ENCODE peak calls at places on chromosomes 1 and 21, in ten cellular contexts. One of them, this sample, is unnamed.

GRCh38 chr1:88888755-88889154 is 2.6 kb downstream of the GTF2B start:
- DNase-seq in fibroblast of mammary gland: no peak
- DNase-seq in neural progenitor cell: no peak
- DNase-seq in ovary: no peak
- DNase-seq in A549: no peak
- DNase-seq in dorsolateral prefrontal cortex: no peak
- DNase-seq in bronchial epithelial cell: no peak
- DNase-seq in epithelial cell of esophagus: no peak
- DNase-seq in hepatocyte: no peak
- DNase-seq in SK-N-SH: no peak
- DNase-seq in this sample: no peak

GRCh38 chr1:79726911-79727310 is 720.4 kb upstream of the ADGRL4 start:
- DNase-seq in fibroblast of mammary gland: no peak
- DNase-seq in neural progenitor cell: no peak
- DNase-seq in ovary: no peak
- DNase-seq in A549: no peak
- DNase-seq in dorsolateral prefrontal cortex: no peak
- DNase-seq in bronchial epithelial cell: no peak
- DNase-seq in epithelial cell of esophagus: no peak
- DNase-seq in hepatocyte: no peak
- DNase-seq in SK-N-SH: no peak
- DNase-seq in this sample: no peak

GRCh38 chr1:12597792-12598191 is 20.2 kb downstream of the DHRS3 start:
- DNase-seq in fibroblast of mammary gland: no peak
- DNase-seq in neural progenitor cell: no peak
- DNase-seq in ovary: no peak
- DNase-seq in A549: no peak
- DNase-seq in dorsolateral prefrontal cortex: no peak
- DNase-seq in bronchial epithelial cell: no peak
- DNase-seq in epithelial cell of esophagus: no peak
- DNase-seq in hepatocyte: no peak
- DNase-seq in SK-N-SH: no peak
- DNase-seq in this sample: no peak

GRCh38 chr1:245378352-245379144 is 223.8 kb downstream of the KIF26B start:
- DNase-seq in fibroblast of mammary gland: no peak
- DNase-seq in neural progenitor cell: no peak
- DNase-seq in ovary: no peak
- DNase-seq in A549: no peak
- DNase-seq in dorsolateral prefrontal cortex: no peak
- DNase-seq in bronchial epithelial cell: no peak
- DNase-seq in epithelial cell of esophagus: no peak
- DNase-seq in hepatocyte: no peak
- DNase-seq in SK-N-SH: peak; percentile 41
- DNase-seq in this sample: no peak

GRCh38 chr1:246860401-246860800 is 71.3 kb downstream of the AHCTF1 start:
- DNase-seq in fibroblast of mammary gland: peak; percentile 25
- DNase-seq in neural progenitor cell: no peak
- DNase-seq in ovary: no peak
- DNase-seq in A549: no peak
- DNase-seq in dorsolateral prefrontal cortex: no peak
- DNase-seq in bronchial epithelial cell: peak; percentile 18
- DNase-seq in epithelial cell of esophagus: peak; percentile 37
- DNase-seq in hepatocyte: no peak
- DNase-seq in SK-N-SH: no peak
- DNase-seq in this sample: no peak

GRCh38 chr1:26353976-26354820 is at the start of gene CRYBG2:
- DNase-seq in fibroblast of mammary gland: no peak
- DNase-seq in neural progenitor cell: no peak
- DNase-seq in ovary: no peak
- DNase-seq in A549: no peak
- DNase-seq in dorsolateral prefrontal cortex: no peak
- DNase-seq in bronchial epithelial cell: peak; percentile 79
- DNase-seq in epithelial cell of esophagus: peak; percentile 93
- DNase-seq in hepatocyte: peak; percentile 87
- DNase-seq in SK-N-SH: no peak
- DNase-seq in this sample: no peak

GRCh38 chr1:2407166-2407990 is 5.0 kb downstream of the PEX10 start:
- DNase-seq in fibroblast of mammary gland: no peak
- DNase-seq in neural progenitor cell: no peak
- DNase-seq in ovary: no peak
- DNase-seq in A549: no peak
- DNase-seq in dorsolateral prefrontal cortex: no peak
- DNase-seq in bronchial epithelial cell: no peak
- DNase-seq in epithelial cell of esophagus: no peak
- DNase-seq in hepatocyte: no peak
- DNase-seq in SK-N-SH: no peak
- DNase-seq in this sample: no peak

GRCh38 chr1:109151146-109151545 is 37.2 kb downstream of the ELAPOR1 start:
- DNase-seq in fibroblast of mammary gland: peak; percentile 67
- DNase-seq in neural progenitor cell: peak; percentile 73
- DNase-seq in ovary: no peak
- DNase-seq in A549: no peak
- DNase-seq in dorsolateral prefrontal cortex: peak; percentile 76
- DNase-seq in bronchial epithelial cell: peak; percentile 51
- DNase-seq in epithelial cell of esophagus: peak; percentile 60
- DNase-seq in hepatocyte: peak; percentile 56
- DNase-seq in SK-N-SH: no peak
- DNase-seq in this sample: peak; percentile 33

GRCh38 chr1:35298464-35298863 is 30.0 kb downstream of the ZMYM4 start:
- DNase-seq in fibroblast of mammary gland: peak; percentile 50
- DNase-seq in neural progenitor cell: peak; percentile 61
- DNase-seq in ovary: peak; percentile 31
- DNase-seq in A549: peak; percentile 8
- DNase-seq in dorsolateral prefrontal cortex: no peak
- DNase-seq in bronchial epithelial cell: peak; percentile 36
- DNase-seq in epithelial cell of esophagus: peak; percentile 45
- DNase-seq in hepatocyte: peak; percentile 48
- DNase-seq in SK-N-SH: peak; percentile 44
- DNase-seq in this sample: peak; percentile 46

GRCh38 chr1:204859885-204860284 is 10.8 kb upstream of the NFASC start:
- DNase-seq in fibroblast of mammary gland: no peak
- DNase-seq in neural progenitor cell: no peak
- DNase-seq in ovary: no peak
- DNase-seq in A549: no peak
- DNase-seq in dorsolateral prefrontal cortex: no peak
- DNase-seq in bronchial epithelial cell: no peak
- DNase-seq in epithelial cell of esophagus: no peak
- DNase-seq in hepatocyte: peak; percentile 53
- DNase-seq in SK-N-SH: peak; percentile 30
- DNase-seq in this sample: no peak

GRCh38 chr1:61215676-61216289 is 133.4 kb downstream of the NFIA start:
- DNase-seq in fibroblast of mammary gland: peak; percentile 28
- DNase-seq in neural progenitor cell: no peak
- DNase-seq in ovary: no peak
- DNase-seq in A549: no peak
- DNase-seq in dorsolateral prefrontal cortex: no peak
- DNase-seq in bronchial epithelial cell: no peak
- DNase-seq in epithelial cell of esophagus: no peak
- DNase-seq in hepatocyte: no peak
- DNase-seq in SK-N-SH: no peak
- DNase-seq in this sample: no peak

GRCh38 chr21:37208056-37208705 is 59.0 kb downstream of the VPS26C start:
- DNase-seq in fibroblast of mammary gland: no peak
- DNase-seq in neural progenitor cell: no peak
- DNase-seq in ovary: no peak
- DNase-seq in A549: no peak
- DNase-seq in dorsolateral prefrontal cortex: peak; percentile 64
- DNase-seq in bronchial epithelial cell: no peak
- DNase-seq in epithelial cell of esophagus: peak; percentile 18
- DNase-seq in hepatocyte: no peak
- DNase-seq in SK-N-SH: peak; percentile 56
- DNase-seq in this sample: peak; percentile 16

GRCh38 chr1:154849645-154850131 is 20.4 kb downstream of the KCNN3 start:
- DNase-seq in fibroblast of mammary gland: no peak
- DNase-seq in neural progenitor cell: no peak
- DNase-seq in ovary: no peak
- DNase-seq in A549: no peak
- DNase-seq in dorsolateral prefrontal cortex: no peak
- DNase-seq in bronchial epithelial cell: no peak
- DNase-seq in epithelial cell of esophagus: no peak
- DNase-seq in hepatocyte: no peak
- DNase-seq in SK-N-SH: no peak
- DNase-seq in this sample: peak; percentile 20

GRCh38 chr1:53122194-53122846 is 20.1 kb downstream of the SLC1A7 start:
- DNase-seq in fibroblast of mammary gland: peak; percentile 78
- DNase-seq in neural progenitor cell: no peak
- DNase-seq in ovary: no peak
- DNase-seq in A549: no peak
- DNase-seq in dorsolateral prefrontal cortex: no peak
- DNase-seq in bronchial epithelial cell: peak; percentile 31
- DNase-seq in epithelial cell of esophagus: no peak
- DNase-seq in hepatocyte: no peak
- DNase-seq in SK-N-SH: peak; percentile 45
- DNase-seq in this sample: no peak

GRCh38 chr21:46324390-46325072 is 575 bp downstream of the PCNT start:
- DNase-seq in fibroblast of mammary gland: peak; percentile 69
- DNase-seq in neural progenitor cell: peak; percentile 92
- DNase-seq in ovary: peak; percentile 86
- DNase-seq in A549: peak; percentile 44
- DNase-seq in dorsolateral prefrontal cortex: peak; percentile 67
- DNase-seq in bronchial epithelial cell: peak; percentile 30
- DNase-seq in epithelial cell of esophagus: peak; percentile 87
- DNase-seq in hepatocyte: peak; percentile 95
- DNase-seq in SK-N-SH: peak; percentile 97
- DNase-seq in this sample: peak; percentile 78

GRCh38 chr1:55702064-55702463 is 486.9 kb upstream of the USP24 start:
- DNase-seq in fibroblast of mammary gland: peak; percentile 57
- DNase-seq in neural progenitor cell: no peak
- DNase-seq in ovary: no peak
- DNase-seq in A549: no peak
- DNase-seq in dorsolateral prefrontal cortex: no peak
- DNase-seq in bronchial epithelial cell: peak; percentile 54
- DNase-seq in epithelial cell of esophagus: peak; percentile 56
- DNase-seq in hepatocyte: peak; percentile 46
- DNase-seq in SK-N-SH: peak; percentile 25
- DNase-seq in this sample: no peak
- TF ChIP-seq CTCF in fibroblast of mammary gland: peak; percentile 96
- TF ChIP-seq CTCF in neural progenitor cell: peak; percentile 65
- TF ChIP-seq CTCF in ovary: no peak
- TF ChIP-seq CTCF in A549: peak; percentile 28
- TF ChIP-seq CTCF in dorsolateral prefrontal cortex: peak; percentile 50
- TF ChIP-seq CTCF in bronchial epithelial cell: peak; percentile 82
- TF ChIP-seq CTCF in epithelial cell of esophagus: peak; percentile 96
- TF ChIP-seq CTCF in hepatocyte: peak; percentile 35
- TF ChIP-seq CTCF in SK-N-SH: peak; percentile 66
- TF ChIP-seq CTCF in this sample: peak; percentile 75

DNA sequence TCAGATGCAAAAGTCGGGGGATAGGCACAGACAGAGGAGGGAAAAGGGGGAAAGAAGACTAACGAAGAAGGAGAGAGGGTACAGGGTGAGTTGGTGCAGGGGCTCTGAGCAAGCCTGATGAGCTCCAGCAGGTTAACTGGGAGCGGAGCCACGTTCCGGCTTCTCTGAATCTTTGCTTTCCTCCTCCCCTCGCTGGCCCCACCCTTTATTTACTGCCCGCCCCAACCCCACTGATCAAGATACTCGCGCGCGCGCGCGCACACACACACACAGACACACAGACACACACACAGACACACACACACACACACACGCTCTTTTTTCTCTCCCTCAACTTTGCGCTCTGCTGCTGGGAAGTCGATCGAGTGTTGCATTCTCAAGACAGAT is at the start of gene GRIK1:
- DNase-seq in fibroblast of mammary gland: peak; percentile 2
- DNase-seq in neural progenitor cell: peak; percentile 60
- DNase-seq in ovary: no peak
- DNase-seq in A549: no peak
- DNase-seq in dorsolateral prefrontal cortex: no peak
- DNase-seq in bronchial epithelial cell: peak; percentile 1
- DNase-seq in epithelial cell of esophagus: peak; percentile 15
- DNase-seq in hepatocyte: peak; percentile 39
- DNase-seq in SK-N-SH: no peak
- DNase-seq in this sample: peak; percentile 13
- H3K4me3 ChIP-seq in fibroblast of mammary gland: peak within 1 kb of the TSS; percentile 39
- H3K4me3 ChIP-seq in neural progenitor cell: peak within 1 kb of the TSS; percentile 65
- H3K4me3 ChIP-seq in ovary: no peak within 1 kb of the TSS
- H3K4me3 ChIP-seq in A549: no peak within 1 kb of the TSS
- H3K4me3 ChIP-seq in dorsolateral prefrontal cortex: peak within 1 kb of the TSS; percentile 36
- H3K4me3 ChIP-seq in bronchial epithelial cell: peak within 1 kb of the TSS; percentile 11
- H3K4me3 ChIP-seq in epithelial cell of esophagus: peak within 1 kb of the TSS; percentile 16
- H3K4me3 ChIP-seq in hepatocyte: peak within 1 kb of the TSS; percentile 64
- H3K4me3 ChIP-seq in SK-N-SH: no peak within 1 kb of the TSS
- H3K4me3 ChIP-seq in this sample: peak within 1 kb of the TSS; percentile 35

GRCh38 chr1:65059930-65060538 is 88.0 kb upstream of the AK4 start:
- DNase-seq in fibroblast of mammary gland: peak; percentile 68
- DNase-seq in neural progenitor cell: peak; percentile 7
- DNase-seq in ovary: no peak
- DNase-seq in A549: peak; percentile 15
- DNase-seq in dorsolateral prefrontal cortex: no peak
- DNase-seq in bronchial epithelial cell: peak; percentile 50
- DNase-seq in epithelial cell of esophagus: peak; percentile 45
- DNase-seq in hepatocyte: peak; percentile 34
- DNase-seq in SK-N-SH: peak; percentile 56
- DNase-seq in this sample: peak; percentile 57
- TF ChIP-seq CTCF in fibroblast of mammary gland: peak; percentile 59
- TF ChIP-seq CTCF in neural progenitor cell: peak; percentile 54
- TF ChIP-seq CTCF in ovary: peak; percentile 32
- TF ChIP-seq CTCF in A549: peak; percentile 49
- TF ChIP-seq CTCF in dorsolateral prefrontal cortex: peak; percentile 80
- TF ChIP-seq CTCF in bronchial epithelial cell: peak; percentile 33
- TF ChIP-seq CTCF in epithelial cell of esophagus: peak; percentile 53
- TF ChIP-seq CTCF in hepatocyte: peak; percentile 69
- TF ChIP-seq CTCF in SK-N-SH: peak; percentile 76
- TF ChIP-seq CTCF in this sample: peak; percentile 58

GRCh38 chr1:13752852-13753251 is 52.9 kb downstream of the PRDM2 start:
- DNase-seq in fibroblast of mammary gland: no peak
- DNase-seq in neural progenitor cell: no peak
- DNase-seq in ovary: no peak
- DNase-seq in A549: no peak
- DNase-seq in dorsolateral prefrontal cortex: no peak
- DNase-seq in bronchial epithelial cell: no peak
- DNase-seq in epithelial cell of esophagus: no peak
- DNase-seq in hepatocyte: no peak
- DNase-seq in SK-N-SH: no peak
- DNase-seq in this sample: no peak

GRCh38 chr1:13749543-13750307 is 49.7 kb downstream of the PRDM2 start:
- DNase-seq in fibroblast of mammary gland: peak; percentile 47
- DNase-seq in neural progenitor cell: peak; percentile 82
- DNase-seq in ovary: peak; percentile 67
- DNase-seq in A549: peak; percentile 12
- DNase-seq in dorsolateral prefrontal cortex: no peak
- DNase-seq in bronchial epithelial cell: peak; percentile 29
- DNase-seq in epithelial cell of esophagus: peak; percentile 61
- DNase-seq in hepatocyte: peak; percentile 82
- DNase-seq in SK-N-SH: no peak
- DNase-seq in this sample: peak; percentile 26

GRCh38 chr1:13751985-13752384 is 52.0 kb downstream of the PRDM2 start:
- DNase-seq in fibroblast of mammary gland: no peak
- DNase-seq in neural progenitor cell: no peak
- DNase-seq in ovary: no peak
- DNase-seq in A549: no peak
- DNase-seq in dorsolateral prefrontal cortex: no peak
- DNase-seq in bronchial epithelial cell: no peak
- DNase-seq in epithelial cell of esophagus: no peak
- DNase-seq in hepatocyte: no peak
- DNase-seq in SK-N-SH: no peak
- DNase-seq in this sample: no peak

GRCh38 chr1:13754003-13754402 is 54.0 kb downstream of the PRDM2 start:
- DNase-seq in fibroblast of mammary gland: no peak
- DNase-seq in neural progenitor cell: no peak
- DNase-seq in ovary: no peak
- DNase-seq in A549: no peak
- DNase-seq in dorsolateral prefrontal cortex: no peak
- DNase-seq in bronchial epithelial cell: no peak
- DNase-seq in epithelial cell of esophagus: no peak
- DNase-seq in hepatocyte: no peak
- DNase-seq in SK-N-SH: no peak
- DNase-seq in this sample: no peak

GRCh38 chr1:13751458-13751871 is 51.5 kb downstream of the PRDM2 start:
- DNase-seq in fibroblast of mammary gland: no peak
- DNase-seq in neural progenitor cell: no peak
- DNase-seq in ovary: no peak
- DNase-seq in A549: no peak
- DNase-seq in dorsolateral prefrontal cortex: no peak
- DNase-seq in bronchial epithelial cell: peak; percentile 52
- DNase-seq in epithelial cell of esophagus: peak; percentile 29
- DNase-seq in hepatocyte: no peak
- DNase-seq in SK-N-SH: no peak
- DNase-seq in this sample: no peak
- H3K4me3 ChIP-seq in fibroblast of mammary gland: no peak overlapping the region
- H3K4me3 ChIP-seq in neural progenitor cell: no peak overlapping the region
- H3K4me3 ChIP-seq in ovary: no peak overlapping the region
- H3K4me3 ChIP-seq in A549: no peak overlapping the region
- H3K4me3 ChIP-seq in dorsolateral prefrontal cortex: peak overlapping the region; percentile 22
- H3K4me3 ChIP-seq in bronchial epithelial cell: no peak overlapping the region
- H3K4me3 ChIP-seq in epithelial cell of esophagus: no peak overlapping the region
- H3K4me3 ChIP-seq in hepatocyte: no peak overlapping the region
- H3K4me3 ChIP-seq in SK-N-SH: no peak overlapping the region
- H3K4me3 ChIP-seq in this sample: no peak overlapping the region